ENCODE peak calls at places on chromosomes 7 and 10, in six cellular contexts. I is T-helper 1 cell; L is T-helper 9 cell; X is stimulated activated CD4-positive, alpha-beta T cell treated with anti-CD3 and anti-CD28 coated beads, Interleukin-2, amount 100 ng/mL, for 48 hours; G is iris pigment epithelial cell; Y is NCI-H1694. E is an unnamed sample.

GRCh38 chr7:39172137-39172536 is 194.4 kb downstream of the POU6F2 start:
- DNase-seq in X (no peak), Y (no peak), L (no peak), G (no peak), I (no peak), E (no peak)

GRCh38 chr7:148914208-148914777 is 30.2 kb upstream of the EZH2 start:
- DNase-seq in G (peak), X (peak), I (no peak), Y (no peak), L (no peak), E (no peak)

GRCh38 chr7:126495001-126495400 is 757.7 kb downstream of the GRM8 start:
- DNase-seq in L (no peak), Y (no peak), I (no peak), G (no peak), X (no peak), E (no peak)

GRCh38 chr10:124647421-124648130 is 96.6 kb downstream of the FAM53B start:
- DNase-seq in Y (no peak), I (peak), G (peak), X (peak), L (peak), E (peak)

GRCh38 chr10:58733436-58733835 is 220.8 kb downstream of the BICC1 start:
- DNase-seq in L (no peak), X (no peak), G (no peak), I (no peak), Y (no peak), E (no peak)

GRCh38 chr10:53771701-53772100 is 999.1 kb upstream of the MBL2 start:
- DNase-seq in I (no peak), Y (no peak), G (no peak), L (no peak), X (no peak), E (no peak)

GRCh38 chr7:87886875-87887274 is 10.6 kb downstream of the DBF4 start:
- DNase-seq in G (peak), X (no peak), I (no peak), Y (peak), L (no peak), E (no peak)

GRCh38 chr10:23384364-23384763 is 39.8 kb upstream of the C10orf67 start:
- DNase-seq in I (no peak), G (peak), X (no peak), Y (no peak), L (no peak), E (no peak)